ENCODE peak calls at places on chromosomes 13 and 19, in four cellular contexts. C is right lobe of liver; F is CD4-positive, alpha-beta T cell; E is substantia nigra. I is an unnamed sample.
A peak's percentile ranks its signal among the peaks of the same experiment; 100 is the strongest.

GRCh38 chr13:102901615-102902305 is 55.9 kb downstream of the ERCC5 start:
- DNase-seq in C (no peak), F (no peak), E (no peak), I (no peak)

GRCh38 chr13:59391696-59392095 is 772.0 kb downstream of the DIAPH3 start:
- DNase-seq in C (peak; percentile 21), F (peak; percentile 25), E (peak; percentile 25), I (no peak)

GRCh38 chr13:53781941-53782340 is 753.3 kb downstream of the OLFM4 start:
- DNase-seq in C (no peak), F (no peak), E (no peak), I (no peak)

GRCh38 chr13:23960566-23961156 is 63.4 kb upstream of the C1QTNF9B start:
- DNase-seq in C (no peak), F (no peak), E (peak; percentile 27), I (no peak)

GRCh38 chr13:27372896-27373295 is 51.5 kb upstream of the GTF3A start:
- DNase-seq in C (peak; percentile 46), F (no peak), E (no peak), I (peak; percentile 73)

GRCh38 chr13:111281751-111282311 is 38.6 kb upstream of the TEX29 start:
- DNase-seq in C (no peak), F (no peak), E (no peak), I (no peak)

GRCh38 chr13:44231786-44232516 is 141.7 kb upstream of the SERP2 start:
- DNase-seq in C (peak; percentile 75), F (no peak), E (no peak), I (peak; percentile 88)

GRCh38 chr13:87234981-87235380 is 436.2 kb upstream of the SLITRK5 start:
- DNase-seq in C (no peak), F (no peak), E (no peak), I (no peak)

GRCh38 chr13:44818428-44818827 is 170.8 kb downstream of the NUFIP1 start:
- DNase-seq in C (no peak), F (no peak), E (no peak), I (no peak)

GRCh38 chr19:1999856-2000515 is 15.5 kb downstream of the BTBD2 start:
- DNase-seq in C (no peak), F (no peak), E (no peak), I (no peak)
- H3K27ac ChIP-seq in C (no peak overlapping the region), F (no peak overlapping the region), E (no peak overlapping the region), I (no peak overlapping the region)

DNA sequence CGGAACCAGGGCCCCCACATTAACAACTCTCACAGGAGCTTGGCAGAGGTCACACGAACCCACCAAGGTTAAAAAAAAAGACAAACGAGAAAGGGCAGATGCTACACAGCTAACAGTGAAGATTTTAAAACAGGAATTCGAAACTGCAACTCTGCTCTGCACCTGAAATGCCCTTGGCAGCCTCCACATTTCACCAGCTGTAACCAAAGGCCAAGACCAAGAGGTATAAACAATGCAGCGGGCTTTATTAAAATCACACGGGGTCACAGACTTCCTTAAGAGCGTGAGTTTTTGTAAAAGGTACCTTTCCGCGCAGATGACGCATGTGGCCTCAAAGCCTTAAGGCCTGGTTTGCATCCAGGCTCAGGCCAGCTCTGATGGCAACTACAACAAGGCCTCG is 88.2 kb downstream of the STK24 start:
- DNase-seq in C (no peak), F (no peak), E (no peak), I (no peak)
- H3K27ac ChIP-seq in C (no peak overlapping the region), F (no peak overlapping the region), E (no peak overlapping the region), I (no peak overlapping the region)

GRCh38 chr19:46953955-46954501 is 65.6 kb upstream of the NPAS1 start:
- DNase-seq in C (no peak), F (no peak), E (no peak), I (no peak)

GRCh38 chr19:46952874-46953273 is 66.8 kb upstream of the NPAS1 start:
- DNase-seq in C (no peak), F (no peak), E (no peak), I (no peak)

GRCh38 chr19:46950526-46951235 is 69.0 kb upstream of the NPAS1 start:
- DNase-seq in C (no peak), F (no peak), E (no peak), I (no peak)

GRCh38 chr19:46954502-46955004 is 65.1 kb upstream of the NPAS1 start:
- DNase-seq in C (no peak), F (no peak), E (no peak), I (no peak)

GRCh38 chr19:46951236-46951986 is 68.2 kb upstream of the NPAS1 start:
- DNase-seq in C (no peak), F (no peak), E (no peak), I (no peak)
- H3K27ac ChIP-seq in C (peak overlapping the region; percentile 39), F (no peak overlapping the region), E (peak overlapping the region; percentile 68), I (no peak overlapping the region)

GRCh38 chr13:32285633-32285965 is 29.6 kb downstream of the ZAR1L start:
- DNase-seq in C (no peak), F (no peak), E (no peak), I (no peak)
- H3K27ac ChIP-seq in C (no peak overlapping the region), F (no peak overlapping the region), E (no peak overlapping the region), I (no peak overlapping the region)

GRCh38 chr13:30141773-30142501 is 165.4 kb downstream of the KATNAL1 start:
- DNase-seq in C (no peak), F (no peak), E (no peak), I (no peak)

GRCh38 chr13:30140973-30141372 is 166.4 kb downstream of the KATNAL1 start:
- DNase-seq in C (no peak), F (no peak), E (no peak), I (no peak)

GRCh38 chr13:30135351-30135750 is 172.0 kb downstream of the KATNAL1 start:
- DNase-seq in C (no peak), F (no peak), E (no peak), I (no peak)

GRCh38 chr13:30135868-30136267 is 171.5 kb downstream of the KATNAL1 start:
- DNase-seq in C (no peak), F (no peak), E (no peak), I (no peak)

GRCh38 chr13:30138511-30138910 is 168.8 kb downstream of the KATNAL1 start:
- DNase-seq in C (no peak), F (no peak), E (no peak), I (no peak)
- H3K27ac ChIP-seq in C (no peak overlapping the region), F (no peak overlapping the region), E (no peak overlapping the region), I (no peak overlapping the region)

GRCh38 chr13:35891486-35891885 is 239.7 kb downstream of the DCLK1 start:
- DNase-seq in C (no peak), F (no peak), E (no peak), I (no peak)

GRCh38 chr13:35892837-35893814 is 238.1 kb downstream of the DCLK1 start:
- DNase-seq in C (no peak), F (no peak), E (no peak), I (no peak)

GRCh38 chr13:35894636-35895035 is 236.5 kb downstream of the DCLK1 start:
- DNase-seq in C (no peak), F (no peak), E (no peak), I (no peak)

GRCh38 chr13:35889560-35889959 is 241.6 kb downstream of the DCLK1 start:
- DNase-seq in C (no peak), F (no peak), E (no peak), I (no peak)

GRCh38 chr13:35891973-35892441 is 239.2 kb downstream of the DCLK1 start:
- DNase-seq in C (no peak), F (no peak), E (no peak), I (no peak)
- H3K27ac ChIP-seq in C (no peak overlapping the region), F (no peak overlapping the region), E (no peak overlapping the region), I (no peak overlapping the region)

GRCh38 chr19:5953680-5954213 is 24.2 kb downstream of the RANBP3 start:
- DNase-seq in C (no peak), F (peak; percentile 36), E (no peak), I (no peak)
- H3K27ac ChIP-seq in C (no peak overlapping the region), F (peak overlapping the region; percentile 37), E (peak overlapping the region; percentile 66), I (peak overlapping the region; percentile 52)

I was measured in upper lobe of right lung.